ENCODE peak calls at places on chromosomes 5 and 9, in eight cellular contexts. Y is BE2C, X is suprapubic skin, Q is psoas muscle, T is thoracic aorta, H is neural progenitor cell, N is prostate gland, O is fibroblast of lung. R is an unnamed sample. For H3K4me1 and H3K9me3, the result is how much of the 10 kb centered on the place peaks cover.

GRCh38 chr9:137423810-137424291 is 658 bp downstream of the NOXA1 start:
- DNase-seq in Y (peak), X (no peak), Q (peak), T (no peak), H (no peak), N (no peak), O (no peak), R (peak)

GRCh38 chr5:76638466-76638865 is 15.3 kb upstream of the F2RL2 start:
- DNase-seq in Y (no peak), X (no peak), Q (no peak), T (no peak), H (no peak), N (no peak), O (peak), R (no peak)

GRCh38 chr9:27726244-27727141 is 153.2 kb upstream of the C9orf72 start:
- DNase-seq in Y (peak), X (no peak), Q (peak), T (no peak), H (peak), N (peak), O (peak), R (peak)

GRCh38 chr9:81759680-81760215 is 70.4 kb upstream of the TLE1 start:
- DNase-seq in Y (no peak), X (no peak), Q (no peak), T (peak), H (no peak), N (no peak), O (peak), R (no peak)

GRCh38 chr9:35962126-35962906 is 4.4 kb upstream of the OR2S2 start:
- DNase-seq in Y (peak), X (no peak), Q (peak), T (no peak), H (peak), N (no peak), O (peak), R (no peak)

GRCh38 chr9:120931278-120932085 is 4.9 kb upstream of the TRAF1 start:
- DNase-seq in Y (no peak), X (no peak), Q (no peak), T (no peak), H (no peak), N (no peak), O (peak), R (no peak)

GRCh38 chr5:179778591-179778990 is 15.2 kb upstream of the LTC4S start:
- DNase-seq in Y (no peak), X (no peak), Q (no peak), T (no peak), H (no peak), N (no peak), O (no peak), R (no peak)

GRCh38 chr5:54083851-54084250 is 226.5 kb downstream of the ARL15 start:
- DNase-seq in Y (no peak), X (no peak), Q (no peak), T (no peak), H (no peak), N (no peak), O (peak), R (no peak)

GRCh38 chr5:90792725-90793124 is 234.1 kb downstream of the ADGRV1 start:
- DNase-seq in Y (no peak), X (no peak), Q (no peak), T (no peak), H (no peak), N (no peak), O (peak), R (no peak)

GRCh38 chr9:3331801-3332200 is 194.0 kb downstream of the RFX3 start:
- DNase-seq in Y (peak), X (no peak), Q (no peak), T (no peak), H (peak), N (no peak), O (no peak), R (peak)

GRCh38 chr5:178287091-178287790 is 54.6 kb upstream of the PHYKPL start:
- DNase-seq in Y (no peak), X (no peak), Q (peak), T (no peak), H (no peak), N (no peak), O (no peak), R (no peak)

GRCh38 chr5:178289438-178289837 is 56.8 kb upstream of the PHYKPL start:
- DNase-seq in Y (no peak), X (no peak), Q (peak), T (no peak), H (no peak), N (no peak), O (no peak), R (no peak)

GRCh38 chr5:178288373-178289368 is 56.1 kb upstream of the PHYKPL start:
- DNase-seq in Y (no peak), X (no peak), Q (peak), T (no peak), H (peak), N (peak), O (peak), R (no peak)

GRCh38 chr5:178286226-178287090 is 53.9 kb upstream of the PHYKPL start:
- DNase-seq in Y (no peak), X (no peak), Q (peak), T (no peak), H (no peak), N (no peak), O (no peak), R (no peak)

DNA sequence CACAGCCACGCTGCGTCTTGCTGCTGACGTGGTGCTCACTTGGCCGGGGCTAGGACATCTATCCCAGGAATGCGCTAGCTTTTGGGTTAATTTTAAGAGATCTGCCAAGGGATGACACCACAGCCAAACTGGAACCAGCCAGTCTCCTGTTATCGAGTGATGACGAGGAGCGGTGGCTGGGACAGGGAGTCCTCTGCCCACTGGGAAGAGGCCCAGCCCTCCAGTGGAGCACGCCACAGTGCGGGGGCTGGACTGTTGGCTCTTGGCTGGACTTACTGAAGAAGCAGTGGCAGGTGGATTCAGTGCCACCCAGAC is 55.1 kb upstream of the PHYKPL start:
- DNase-seq in Y (no peak), X (no peak), Q (no peak), T (no peak), H (no peak), N (no peak), O (no peak), R (no peak)
- H3K4me1 ChIP-seq in Y (under half), X (under half), Q (under half), T (under half), H (under half), N (under half), O (under half), R (under half)

GRCh38 chr9:16145196-16145950 is 592.5 kb downstream of the CCDC171 start:
- DNase-seq in Y (no peak), X (no peak), Q (no peak), T (no peak), H (no peak), N (no peak), O (peak), R (no peak)
- TF ChIP-seq CTCF in Y (no peak), X (no peak), Q (no peak), T (no peak), H (no peak), N (no peak), O (no peak), R (no peak)

DNA sequence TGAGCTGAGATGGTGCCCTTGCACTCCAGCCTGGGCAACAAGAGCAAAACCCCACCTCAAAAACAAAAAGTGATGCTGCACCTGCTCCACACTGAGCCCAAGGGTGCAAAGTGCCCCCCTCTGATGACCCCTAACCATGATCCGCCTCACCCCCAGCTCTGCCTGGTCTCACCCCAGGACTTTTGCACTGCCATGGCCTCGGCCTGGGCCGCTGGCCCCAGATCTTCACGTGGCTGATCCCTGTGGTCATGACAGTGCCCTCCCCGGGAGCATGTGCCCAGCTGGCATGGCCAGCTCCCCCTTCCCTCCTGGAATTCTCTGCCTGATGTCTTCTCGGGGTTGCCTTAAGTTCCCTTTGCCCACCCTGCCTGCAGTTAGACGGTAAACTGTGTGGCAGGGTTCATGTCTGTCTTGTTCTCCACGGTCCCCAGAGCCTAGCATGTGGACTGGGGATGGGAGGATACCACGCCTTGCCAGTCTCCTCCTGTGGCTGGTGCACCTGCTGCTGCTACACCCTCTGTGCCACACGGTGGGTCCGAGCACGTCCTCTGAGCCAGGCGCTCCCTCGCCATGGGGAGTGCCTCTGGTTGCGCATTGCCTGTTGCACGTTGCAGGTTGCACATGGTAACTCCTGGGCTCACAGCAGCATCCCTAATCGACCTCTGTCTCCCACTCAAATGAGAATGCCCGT is 77.4 kb upstream of the PPP1R26 start:
- DNase-seq in Y (no peak), X (no peak), Q (no peak), T (no peak), H (no peak), N (no peak), O (no peak), R (no peak)
- H3K9me3 ChIP-seq in Y (under half), X (under half), Q (under half), T (under half), H (under half), N (under half), O (under half), R (under half)

GRCh38 chr9:113155911-113156559 is 5.2 kb downstream of the SLC31A2 start:
- DNase-seq in Y (no peak), X (no peak), Q (no peak), T (no peak), H (no peak), N (no peak), O (no peak), R (no peak)
- H3K4me1 ChIP-seq in Y (under half), X (half or more), Q (under half), T (under half), H (under half), N (under half), O (under half), R (under half)

GRCh38 chr9:134059661-134060395 is 8.0 kb downstream of the BRD3 start:
- DNase-seq in Y (peak), X (peak), Q (peak), T (no peak), H (peak), N (no peak), O (no peak), R (peak)
- TF ChIP-seq CTCF in Y (no peak), X (no peak), Q (no peak), T (no peak), H (peak), N (no peak), O (no peak), R (no peak)

DNA sequence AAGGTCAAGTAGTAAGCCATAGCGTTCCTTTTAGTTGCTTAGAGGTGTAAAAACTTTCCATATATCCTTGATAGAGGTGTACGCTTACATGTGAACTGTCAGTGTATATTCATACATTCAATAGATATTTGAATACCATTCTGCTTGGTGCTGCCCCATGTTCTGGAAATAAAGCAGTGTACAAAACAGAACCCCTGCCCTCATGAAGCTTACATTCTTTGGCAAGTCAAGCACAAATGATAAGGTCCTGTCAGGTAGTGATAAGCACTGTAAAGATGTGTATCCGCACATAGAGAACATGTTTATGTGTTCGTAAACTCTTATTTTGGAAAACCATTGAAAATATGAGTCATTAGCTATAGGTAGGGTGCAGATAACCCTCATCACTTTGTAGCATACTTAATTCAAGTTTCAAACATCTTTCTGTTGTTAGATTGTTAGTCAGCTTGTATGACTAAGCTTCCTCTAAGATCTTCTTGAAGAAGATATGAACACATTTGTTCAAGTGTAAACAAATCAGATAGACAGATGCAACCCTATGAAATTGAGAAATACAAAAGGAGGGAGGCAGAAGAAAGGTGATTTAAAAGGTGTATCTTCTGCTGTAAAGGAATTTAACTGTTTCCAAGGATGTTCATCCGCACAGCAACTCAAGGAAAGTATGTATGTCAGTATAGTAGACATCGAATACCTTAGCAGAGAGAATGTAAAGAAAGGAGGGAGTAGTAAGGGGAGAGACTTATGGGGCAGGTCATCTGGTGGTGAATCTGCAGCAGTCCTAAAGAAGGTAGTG is 1.6 kb downstream of the GTF3C4 start:
- DNase-seq in Y (no peak), X (no peak), Q (no peak), T (no peak), H (no peak), N (no peak), O (no peak), R (no peak)
- H3K9me3 ChIP-seq in Y (under half), X (under half), Q (under half), T (under half), H (under half), N (under half), O (under half), R (under half)

GRCh38 chr9:115373710-115374045 is 255.7 kb upstream of the TNC start:
- DNase-seq in Y (no peak), X (no peak), Q (no peak), T (no peak), H (no peak), N (no peak), O (no peak), R (no peak)
- H3K4me1 ChIP-seq in Y (under half), X (under half), Q (under half), T (under half), H (under half), N (under half), O (under half), R (under half)

DNA sequence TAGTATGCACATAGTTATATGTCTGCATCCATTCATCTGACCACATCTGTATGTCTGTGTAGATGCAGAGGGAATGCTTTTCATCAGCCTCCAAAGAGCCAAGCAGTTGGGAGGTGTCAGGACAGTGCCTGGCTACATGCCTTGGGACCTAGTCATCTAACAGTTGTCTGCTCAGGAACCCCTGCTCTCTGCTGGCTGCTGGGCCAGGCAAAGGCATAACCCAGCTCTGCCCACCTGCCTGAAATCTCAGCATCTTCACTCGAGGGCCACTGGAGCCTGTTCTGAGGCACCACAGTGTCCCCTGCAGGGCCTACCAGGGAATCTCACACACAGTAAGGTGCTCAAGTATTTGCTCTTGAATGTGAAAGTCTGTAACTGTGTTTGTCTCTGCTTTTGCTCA is 3.7 kb downstream of the C9orf50 start:
- DNase-seq in Y (peak), X (no peak), Q (no peak), T (no peak), H (peak), N (no peak), O (peak), R (no peak)
- TF ChIP-seq CTCF in Y (peak), X (no peak), Q (no peak), T (no peak), H (peak), N (no peak), O (peak), R (peak)

R was measured in Caco-2.